ENCODE peak calls at places on chromosomes 3 and 15, in four cellular contexts. G is NCI-H1105 treated with DMSO at 0.1 percent for 48 hours, C is HS-5, B is H1. P is an unnamed sample.

GRCh38 chr3:185332026-185332735 is 30.8 kb upstream of the MAP3K13 start:
- DNase-seq in B (no peak), C (peak; percentile 61), G (peak; percentile 96), P (no peak)

GRCh38 chr3:114111060-114111790 is 54.7 kb downstream of the QTRT2 start:
- DNase-seq in C (no peak), B (no peak), G (no peak), P (no peak)

GRCh38 chr3:8416965-8417364 is 84.7 kb upstream of the LMCD1 start:
- DNase-seq in G (no peak), C (no peak), B (no peak), P (no peak)

GRCh38 chr15:52206446-52206845 is 15.3 kb upstream of the GNB5 start:
- DNase-seq in B (no peak), C (no peak), G (no peak), P (no peak)

GRCh38 chr3:157786618-157787017 is 283.4 kb upstream of the VEPH1 start:
- DNase-seq in C (no peak), B (no peak), G (no peak), P (no peak)

GRCh38 chr15:65336767-65337435 is 32.4 kb downstream of the RNU5B-1 start:
- DNase-seq in C (no peak), B (no peak), G (no peak), P (no peak)

GRCh38 chr3:195147649-195148121 is 123.3 kb downstream of the XXYLT1 start:
- DNase-seq in B (no peak), G (no peak), C (no peak), P (no peak)

GRCh38 chr3:38567498-38567897 is 71.4 kb downstream of the EXOG start:
- DNase-seq in B (no peak), C (no peak), G (no peak), P (no peak)

GRCh38 chr3:190385835-190386688 is 1.9 kb upstream of the CLDN16 start:
- DNase-seq in B (no peak), C (peak; percentile 96), G (no peak), P (no peak)

GRCh38 chr15:90877315-90877714 is 7.0 kb upstream of the FES start:
- DNase-seq in B (no peak), G (no peak), C (no peak), P (no peak)

GRCh38 chr3:177906573-177907229 is 629.5 kb upstream of the KCNMB2 start:
- DNase-seq in G (no peak), C (no peak), B (no peak), P (no peak)

GRCh38 chr15:75171408-75171807 is 30.3 kb upstream of the C15orf39 start:
- DNase-seq in G (no peak), B (no peak), C (peak; percentile 49), P (no peak)

GRCh38 chr3:45776611-45777010 is 19.7 kb downstream of the SLC6A20 start:
- DNase-seq in C (no peak), G (peak; percentile 77), B (no peak), P (no peak)

GRCh38 chr3:36192901-36193300 is 187.4 kb upstream of the STAC start:
- DNase-seq in G (peak; percentile 53), B (no peak), C (no peak), P (no peak)

GRCh38 chr3:46693897-46694235 is 387 bp upstream of the ALS2CL start:
- DNase-seq in B (no peak), C (no peak), G (no peak), P (peak; percentile 45)

GRCh38 chr3:141345951-141346817 is 22.1 kb upstream of the ZBTB38 start:
- DNase-seq in C (no peak), B (no peak), G (no peak), P (no peak)

GRCh38 chr15:73838795-73839565 is 34.4 kb upstream of the TBC1D21 start:
- DNase-seq in G (no peak), B (no peak), C (no peak), P (no peak)

GRCh38 chr15:38035701-38036100 is 101.3 kb downstream of the TMCO5A start:
- DNase-seq in B (no peak), C (no peak), G (no peak), P (no peak)

GRCh38 chr3:58617338-58617761 is 40.2 kb upstream of the FAM107A start:
- DNase-seq in C (no peak), B (no peak), G (no peak), P (no peak)

GRCh38 chr15:40787344-40787841 is 17.6 kb downstream of the C15orf62 start:
- DNase-seq in G (peak; percentile 90), B (peak; percentile 64), C (no peak), P (peak; percentile 9)

GRCh38 chr3:184040010-184040409 is 8.5 kb downstream of the HTR3D start:
- DNase-seq in G (peak; percentile 8), C (no peak), B (no peak), P (no peak)

GRCh38 chr3:149407898-149408297 is 30.4 kb upstream of the TM4SF1 start:
- DNase-seq in B (no peak), C (no peak), G (no peak), P (no peak)

GRCh38 chr3:20043398-20043797 is 3.2 kb downstream of the KAT2B start:
- DNase-seq in G (no peak), C (no peak), B (no peak), P (no peak)

GRCh38 chr3:100548053-100548452 is 55.6 kb downstream of the TMEM45A start:
- DNase-seq in B (no peak), C (no peak), G (peak; percentile 53), P (no peak)

GRCh38 chr3:8625991-8626390 is 18.6 kb downstream of the SSUH2 start:
- DNase-seq in B (no peak), C (no peak), G (no peak), P (no peak)

GRCh38 chr3:42080452-42080872 is 10.7 kb upstream of the TRAK1 start:
- DNase-seq in B (no peak), G (no peak), C (peak; percentile 61), P (no peak)

GRCh38 chr3:57228734-57229505 is 1.4 kb downstream of the APPL1 start:
- DNase-seq in G (peak; percentile 8), C (peak; percentile 64), B (no peak), P (no peak)

GRCh38 chr3:88220126-88220525 is 70.4 kb downstream of the C3orf38 start:
- DNase-seq in B (no peak), G (no peak), C (no peak), P (no peak)

GRCh38 chr3:179710079-179710478 is 57.2 kb downstream of the USP13 start:
- DNase-seq in G (no peak), C (no peak), B (no peak), P (no peak)

GRCh38 chr3:49841806-49842205 is 14.6 kb downstream of the TRAIP start:
- DNase-seq in C (no peak), B (no peak), G (no peak), P (no peak)

GRCh38 chr3:113516115-113516505 is 1.2 kb upstream of the SPICE1 start:
- DNase-seq in C (no peak), G (no peak), B (no peak), P (no peak)